ENCODE peak calls at places on chromosomes 13 and 19, in five cellular contexts. C is cardiac muscle cell, H is PC-3, A is adrenal gland, U is gastrocnemius medialis. W is an unnamed sample. For H3K9me3, the result is how much of the 10 kb centered on the place peaks cover.

GRCh38 chr13:75566658-75567057 is 17.1 kb downstream of the UCHL3 start:
- DNase-seq in H (peak), C (no peak), U (no peak), A (no peak), W (no peak)

GRCh38 chr13:111020021-111020420 is 95.1 kb upstream of the ARHGEF7 start:
- DNase-seq in H (no peak), A (no peak), C (no peak), U (no peak), W (no peak)

GRCh38 chr19:18089726-18090125 is 3.0 kb upstream of the IL12RB1 start:
- DNase-seq in A (no peak), U (no peak), H (no peak), C (no peak), W (no peak)

GRCh38 chr13:30463820-30464495 is 1.8 kb downstream of the HMGB1 start:
- DNase-seq in C (peak), U (peak), H (peak), A (peak), W (peak)

GRCh38 chr13:46648166-46648607 is 95.2 kb downstream of the LRCH1 start:
- DNase-seq in C (peak), A (no peak), U (no peak), H (peak), W (no peak)

GRCh38 chr13:33236021-33236420 is 49.5 kb downstream of the STARD13 start:
- DNase-seq in U (no peak), H (peak), C (no peak), A (no peak), W (no peak)

GRCh38 chr13:109610517-109610916 is 175.9 kb downstream of the IRS2 start:
- DNase-seq in U (peak), A (no peak), H (peak), C (peak), W (peak)

GRCh38 chr19:55304279-55304978 is 20.6 kb downstream of the BRSK1 start:
- DNase-seq in C (peak), U (peak), H (peak), A (no peak), W (no peak)

GRCh38 chr19:6047741-6048231 is 62.5 kb downstream of the RFX2 start:
- DNase-seq in C (peak), H (peak), A (no peak), U (no peak), W (no peak)

GRCh38 chr13:25783480-25784081 is 268.2 kb downstream of the SHISA2 start:
- DNase-seq in U (peak), H (no peak), A (no peak), C (no peak), W (no peak)

GRCh38 chr19:56111601-56112312 is 9.3 kb downstream of the ZNF787 start:
- DNase-seq in C (no peak), U (no peak), H (no peak), A (peak), W (no peak)

GRCh38 chr13:20848944-20849343 is 53.6 kb downstream of the XPO4 start:
- DNase-seq in H (no peak), A (no peak), U (no peak), C (peak), W (no peak)

GRCh38 chr19:12763100-12763499 is 11.5 kb downstream of the BEST2 start:
- DNase-seq in A (no peak), C (no peak), U (no peak), H (no peak), W (no peak)

GRCh38 chr13:80338781-80339577 is 1.9 kb downstream of the SPRY2 start:
- DNase-seq in C (peak), A (peak), U (peak), H (peak), W (no peak)

GRCh38 chr13:99310382-99311031 is 3.3 kb upstream of the GPR183 start:
- DNase-seq in C (no peak), A (no peak), H (peak), U (no peak), W (no peak)

DNA sequence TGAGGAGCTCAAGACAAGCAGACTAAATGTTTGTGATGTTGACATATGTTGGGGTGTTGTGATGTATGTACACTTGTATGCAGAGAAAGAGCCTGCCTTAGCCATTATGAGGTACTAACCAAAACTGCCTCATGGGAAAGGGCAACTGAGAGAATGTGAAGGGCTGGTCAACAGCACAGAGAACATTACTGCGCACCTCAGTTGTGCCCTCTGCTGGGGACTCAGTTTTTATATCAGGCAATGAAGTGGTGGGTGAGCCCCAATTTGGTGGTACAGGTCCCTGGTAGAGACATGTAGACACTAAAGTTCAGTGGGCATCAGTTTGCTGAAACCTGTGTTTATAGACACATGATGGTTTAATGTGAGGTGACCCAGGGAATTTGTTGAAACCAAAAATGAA is 286.9 kb downstream of the DCT start:
- DNase-seq in C (peak), U (no peak), A (no peak), H (peak), W (no peak)
- TF ChIP-seq CTCF in C (peak), U (no peak), A (peak), H (peak), W (no peak)

DNA sequence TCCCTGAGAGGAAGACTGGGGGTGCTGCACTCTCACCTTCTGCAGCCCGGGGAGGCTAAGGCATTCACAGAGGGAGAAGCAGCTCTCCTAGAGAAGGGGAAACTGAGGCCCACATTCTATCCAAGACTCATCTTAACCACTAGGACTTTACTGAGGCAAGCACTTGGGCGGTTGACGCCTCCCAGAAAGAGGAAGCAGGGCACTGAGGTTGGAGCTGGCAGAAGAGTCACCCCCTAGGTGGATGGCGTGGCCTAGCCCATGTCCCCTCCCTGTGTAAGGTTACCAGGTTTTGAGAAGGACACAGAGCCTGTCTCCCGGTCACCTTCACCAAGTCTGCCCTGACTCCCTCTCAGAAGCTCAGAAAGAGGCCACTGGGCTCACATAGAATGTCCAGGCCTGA is 2.7 kb downstream of the S1PR2 start:
- DNase-seq in C (no peak), A (no peak), U (no peak), H (no peak), W (no peak)
- H3K27ac ChIP-seq in C (no peak), A (no peak), U (no peak), H (no peak), W (no peak)

GRCh38 chr19:41689993-41690800 is 2.1 kb upstream of the CEACAM7 start:
- DNase-seq in H (no peak), C (no peak), A (no peak), U (no peak), W (no peak)
- H3K9me3 ChIP-seq in H (under half), C (under half), A (under half), U (under half), W (under half)

GRCh38 chr19:3277649-3278048 is 53.2 kb downstream of the CELF5 start:
- DNase-seq in H (no peak), C (no peak), A (no peak), U (no peak), W (no peak)

GRCh38 chr19:3275068-3275582 is 50.7 kb downstream of the CELF5 start:
- DNase-seq in C (peak), A (no peak), H (peak), U (no peak), W (peak)

GRCh38 chr19:3276341-3276799 is 51.9 kb downstream of the CELF5 start:
- DNase-seq in C (no peak), A (no peak), H (peak), U (no peak), W (peak)

GRCh38 chr19:3274245-3275067 is 50.0 kb downstream of the CELF5 start:
- DNase-seq in U (no peak), C (no peak), H (no peak), A (no peak), W (no peak)

DNA sequence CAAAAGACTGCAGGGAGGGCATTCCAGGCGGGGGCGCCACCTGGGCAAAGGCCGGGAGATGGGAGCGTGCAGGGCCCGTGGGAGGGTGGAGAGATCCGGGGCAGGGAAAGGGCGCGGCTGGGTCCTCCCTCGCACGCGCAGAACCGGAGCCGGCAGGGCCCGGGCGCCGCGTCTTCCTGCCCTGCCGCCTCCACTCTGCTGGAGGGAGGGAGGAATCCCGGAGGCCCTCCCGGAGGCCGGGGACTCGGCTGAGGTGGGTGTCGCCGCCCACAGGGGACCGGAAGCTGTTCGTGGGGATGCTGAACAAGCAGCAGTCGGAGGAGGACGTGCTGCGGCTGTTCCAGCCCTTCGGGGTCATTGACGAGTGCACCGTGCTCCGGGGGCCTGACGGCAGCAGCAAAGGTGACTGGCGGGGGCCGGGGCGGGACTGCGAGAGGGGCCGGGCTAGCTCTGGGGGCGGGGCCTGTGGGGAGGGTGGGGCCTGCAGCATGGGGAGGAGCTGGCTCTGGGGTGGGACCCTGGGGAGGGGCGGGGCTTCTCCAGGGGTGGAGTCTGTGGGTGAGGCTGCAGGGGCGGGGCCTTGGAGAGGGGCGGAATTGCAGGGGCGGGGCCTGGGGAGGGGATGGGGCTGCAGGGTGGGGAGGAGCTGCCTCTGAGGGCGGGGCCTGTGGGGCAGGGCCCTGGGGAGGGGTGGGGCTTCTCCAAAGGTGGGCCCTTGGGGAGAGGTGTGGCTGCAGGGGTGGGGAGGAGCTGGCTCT is 51.3 kb downstream of the CELF5 start:
- DNase-seq in U (peak), A (peak), C (peak), H (peak), W (peak)
- TF ChIP-seq CTCF in U (no peak), A (no peak), C (no peak), H (peak), W (peak)

GRCh38 chr13:40983725-40984669 is 35.1 kb downstream of the ELF1 start:
- DNase-seq in H (no peak), C (no peak), U (no peak), A (no peak), W (no peak)
- H3K27ac ChIP-seq in H (no peak), C (no peak), U (peak), A (peak), W (peak)

W was measured in CD4-positive, alpha-beta T cell.